ENCODE peak calls at places on chromosomes 13 and 19, in six cellular contexts. One of them, this sample, is unnamed.

GRCh38 chr13:74133657-74134201 is 475 bp downstream of the KLF12 start:
- DNase-seq in right lobe of liver: peak
- DNase-seq in IMR-90: peak
- DNase-seq in vagina: peak
- DNase-seq in stomach: peak
- DNase-seq in K562: peak
- DNase-seq in this sample: peak

GRCh38 chr19:40539070-40539469 is 37.6 kb upstream of the SHKBP1 start:
- DNase-seq in right lobe of liver: no peak
- DNase-seq in IMR-90: no peak
- DNase-seq in vagina: no peak
- DNase-seq in stomach: no peak
- DNase-seq in K562: no peak
- DNase-seq in this sample: no peak

GRCh38 chr19:5801796-5802616 is 2.9 kb upstream of the NRTN start:
- DNase-seq in right lobe of liver: no peak
- DNase-seq in IMR-90: peak
- DNase-seq in vagina: no peak
- DNase-seq in stomach: no peak
- DNase-seq in K562: peak
- DNase-seq in this sample: no peak

GRCh38 chr13:51346397-51346796 is 6.9 kb downstream of the SERPINE3 start:
- DNase-seq in right lobe of liver: no peak
- DNase-seq in IMR-90: no peak
- DNase-seq in vagina: no peak
- DNase-seq in stomach: no peak
- DNase-seq in K562: no peak
- DNase-seq in this sample: no peak

GRCh38 chr13:35927554-35927953 is 203.6 kb downstream of the DCLK1 start:
- DNase-seq in right lobe of liver: no peak
- DNase-seq in IMR-90: peak
- DNase-seq in vagina: no peak
- DNase-seq in stomach: no peak
- DNase-seq in K562: no peak
- DNase-seq in this sample: no peak

GRCh38 chr19:31548941-31549340 is 199.7 kb upstream of the TSHZ3 start:
- DNase-seq in right lobe of liver: no peak
- DNase-seq in IMR-90: peak
- DNase-seq in vagina: no peak
- DNase-seq in stomach: no peak
- DNase-seq in K562: peak
- DNase-seq in this sample: peak

GRCh38 chr13:74226791-74227475 is 92.7 kb upstream of the KLF12 start:
- DNase-seq in right lobe of liver: no peak
- DNase-seq in IMR-90: peak
- DNase-seq in vagina: no peak
- DNase-seq in stomach: no peak
- DNase-seq in K562: no peak
- DNase-seq in this sample: no peak

GRCh38 chr19:11324748-11325389 is 14.6 kb downstream of the RAB3D start:
- DNase-seq in right lobe of liver: no peak
- DNase-seq in IMR-90: no peak
- DNase-seq in vagina: no peak
- DNase-seq in stomach: no peak
- DNase-seq in K562: no peak
- DNase-seq in this sample: no peak

GRCh38 chr13:43061496-43062280 is 38.3 kb downstream of the DNAJC15 start:
- DNase-seq in right lobe of liver: no peak
- DNase-seq in IMR-90: no peak
- DNase-seq in vagina: no peak
- DNase-seq in stomach: no peak
- DNase-seq in K562: no peak
- DNase-seq in this sample: no peak

GRCh38 chr13:38535271-38535670 is 151.6 kb upstream of the FREM2 start:
- DNase-seq in right lobe of liver: no peak
- DNase-seq in IMR-90: no peak
- DNase-seq in vagina: no peak
- DNase-seq in stomach: no peak
- DNase-seq in K562: no peak
- DNase-seq in this sample: no peak

GRCh38 chr13:112740502-112741131 is 50.8 kb downstream of the ATP11A start:
- DNase-seq in right lobe of liver: peak
- DNase-seq in IMR-90: peak
- DNase-seq in vagina: no peak
- DNase-seq in stomach: peak
- DNase-seq in K562: peak
- DNase-seq in this sample: peak

GRCh38 chr19:29260477-29261317 is 47.7 kb upstream of the UQCRFS1 start:
- DNase-seq in right lobe of liver: no peak
- DNase-seq in IMR-90: peak
- DNase-seq in vagina: no peak
- DNase-seq in stomach: no peak
- DNase-seq in K562: peak
- DNase-seq in this sample: no peak

GRCh38 chr19:1089891-1090290 is 5.3 kb downstream of the POLR2E start:
- DNase-seq in right lobe of liver: peak
- DNase-seq in IMR-90: no peak
- DNase-seq in vagina: no peak
- DNase-seq in stomach: no peak
- DNase-seq in K562: no peak
- DNase-seq in this sample: no peak

GRCh38 chr19:17680235-17680722 is 7.9 kb downstream of the UNC13A start:
- DNase-seq in right lobe of liver: peak
- DNase-seq in IMR-90: peak
- DNase-seq in vagina: no peak
- DNase-seq in stomach: peak
- DNase-seq in K562: peak
- DNase-seq in this sample: peak

GRCh38 chr13:23655321-23655720 is 85.1 kb downstream of the TNFRSF19 start:
- DNase-seq in right lobe of liver: no peak
- DNase-seq in IMR-90: no peak
- DNase-seq in vagina: no peak
- DNase-seq in stomach: no peak
- DNase-seq in K562: no peak
- DNase-seq in this sample: no peak

GRCh38 chr13:72565893-72566292 is 161.5 kb downstream of the MZT1 start:
- DNase-seq in right lobe of liver: no peak
- DNase-seq in IMR-90: peak
- DNase-seq in vagina: no peak
- DNase-seq in stomach: no peak
- DNase-seq in K562: no peak
- DNase-seq in this sample: no peak

GRCh38 chr19:800360-801029 is 3.2 kb downstream of the PTBP1 start:
- DNase-seq in right lobe of liver: peak
- DNase-seq in IMR-90: no peak
- DNase-seq in vagina: no peak
- DNase-seq in stomach: peak
- DNase-seq in K562: peak
- DNase-seq in this sample: no peak

GRCh38 chr19:56315076-56315828 is 613 bp upstream of the ZSCAN5A start:
- DNase-seq in right lobe of liver: peak
- DNase-seq in IMR-90: peak
- DNase-seq in vagina: peak
- DNase-seq in stomach: peak
- DNase-seq in K562: peak
- DNase-seq in this sample: peak

GRCh38 chr19:47309608-47310007 is at the start of gene C5AR1:
- DNase-seq in right lobe of liver: peak
- DNase-seq in IMR-90: no peak
- DNase-seq in vagina: no peak
- DNase-seq in stomach: no peak
- DNase-seq in K562: no peak
- DNase-seq in this sample: peak

GRCh38 chr13:30616927-30617314 is 799 bp upstream of the USPL1 start:
- DNase-seq in right lobe of liver: peak
- DNase-seq in IMR-90: peak
- DNase-seq in vagina: peak
- DNase-seq in stomach: peak
- DNase-seq in K562: peak
- DNase-seq in this sample: peak

GRCh38 chr19:55543567-55543966 is 1.8 kb downstream of the SBK3 start:
- DNase-seq in right lobe of liver: no peak
- DNase-seq in IMR-90: no peak
- DNase-seq in vagina: no peak
- DNase-seq in stomach: no peak
- DNase-seq in K562: no peak
- DNase-seq in this sample: no peak

GRCh38 chr13:50668882-50669281 is 174.6 kb downstream of the DLEU7 start:
- DNase-seq in right lobe of liver: no peak
- DNase-seq in IMR-90: no peak
- DNase-seq in vagina: no peak
- DNase-seq in stomach: no peak
- DNase-seq in K562: no peak
- DNase-seq in this sample: no peak

GRCh38 chr19:39599116-39599515 is 3.2 kb upstream of the LGALS13 start:
- DNase-seq in right lobe of liver: no peak
- DNase-seq in IMR-90: peak
- DNase-seq in vagina: no peak
- DNase-seq in stomach: no peak
- DNase-seq in K562: peak
- DNase-seq in this sample: no peak

GRCh38 chr19:30314805-30315155 is 57.4 kb upstream of the ZNF536 start:
- DNase-seq in right lobe of liver: no peak
- DNase-seq in IMR-90: no peak
- DNase-seq in vagina: no peak
- DNase-seq in stomach: no peak
- DNase-seq in K562: no peak
- DNase-seq in this sample: no peak

GRCh38 chr13:77386046-77386445 is 59.2 kb upstream of the MYCBP2 start:
- DNase-seq in right lobe of liver: no peak
- DNase-seq in IMR-90: no peak
- DNase-seq in vagina: no peak
- DNase-seq in stomach: no peak
- DNase-seq in K562: no peak
- DNase-seq in this sample: no peak

GRCh38 chr13:73943137-73943964 is 190.9 kb downstream of the KLF12 start:
- DNase-seq in right lobe of liver: no peak
- DNase-seq in IMR-90: no peak
- DNase-seq in vagina: no peak
- DNase-seq in stomach: no peak
- DNase-seq in K562: no peak
- DNase-seq in this sample: no peak

GRCh38 chr13:80612804-80613203 is 271.9 kb upstream of the SPRY2 start:
- DNase-seq in right lobe of liver: no peak
- DNase-seq in IMR-90: no peak
- DNase-seq in vagina: no peak
- DNase-seq in stomach: no peak
- DNase-seq in K562: no peak
- DNase-seq in this sample: no peak

GRCh38 chr13:80605743-80606142 is 264.8 kb upstream of the SPRY2 start:
- DNase-seq in right lobe of liver: no peak
- DNase-seq in IMR-90: no peak
- DNase-seq in vagina: no peak
- DNase-seq in stomach: no peak
- DNase-seq in K562: no peak
- DNase-seq in this sample: no peak

GRCh38 chr13:80611310-80611709 is 270.4 kb upstream of the SPRY2 start:
- DNase-seq in right lobe of liver: no peak
- DNase-seq in IMR-90: no peak
- DNase-seq in vagina: no peak
- DNase-seq in stomach: no peak
- DNase-seq in K562: no peak
- DNase-seq in this sample: no peak
- H3K4me3 ChIP-seq in right lobe of liver: no peak
- H3K4me3 ChIP-seq in IMR-90: no peak
- H3K4me3 ChIP-seq in vagina: no peak
- H3K4me3 ChIP-seq in stomach: no peak
- H3K4me3 ChIP-seq in K562: no peak
- H3K4me3 ChIP-seq in this sample: no peak

GRCh38 chr13:109788372-109789195 is 2.2 kb upstream of the IRS2 start:
- DNase-seq in right lobe of liver: no peak
- DNase-seq in IMR-90: no peak
- DNase-seq in vagina: no peak
- DNase-seq in stomach: no peak
- DNase-seq in K562: no peak
- DNase-seq in this sample: no peak

GRCh38 chr13:109789262-109789661 is 2.9 kb upstream of the IRS2 start:
- DNase-seq in right lobe of liver: no peak
- DNase-seq in IMR-90: no peak
- DNase-seq in vagina: no peak
- DNase-seq in stomach: no peak
- DNase-seq in K562: no peak
- DNase-seq in this sample: no peak

GRCh38 chr13:109786457-109787134 is at the start of gene IRS2:
- DNase-seq in right lobe of liver: peak
- DNase-seq in IMR-90: peak
- DNase-seq in vagina: peak
- DNase-seq in stomach: peak
- DNase-seq in K562: peak
- DNase-seq in this sample: peak

GRCh38 chr13:109785892-109786450 is 412 bp downstream of the IRS2 start:
- DNase-seq in right lobe of liver: peak
- DNase-seq in IMR-90: no peak
- DNase-seq in vagina: no peak
- DNase-seq in stomach: no peak
- DNase-seq in K562: peak
- DNase-seq in this sample: no peak

GRCh38 chr13:109787135-109787954 is 962 bp upstream of the IRS2 start:
- DNase-seq in right lobe of liver: peak
- DNase-seq in IMR-90: peak
- DNase-seq in vagina: no peak
- DNase-seq in stomach: peak
- DNase-seq in K562: peak
- DNase-seq in this sample: no peak
- TF ChIP-seq POLR2A in right lobe of liver: peak
- TF ChIP-seq POLR2A in IMR-90: no peak
- TF ChIP-seq POLR2A in vagina: peak
- TF ChIP-seq POLR2A in stomach: no peak
- TF ChIP-seq POLR2A in K562: peak
- TF ChIP-seq POLR2A in this sample: no peak

GRCh38 chr13:91313103-91313502 is 34.4 kb upstream of the MIR17HG start:
- DNase-seq in right lobe of liver: no peak
- DNase-seq in IMR-90: peak
- DNase-seq in vagina: no peak
- DNase-seq in stomach: no peak
- DNase-seq in K562: no peak
- DNase-seq in this sample: no peak
- H3K4me3 ChIP-seq in right lobe of liver: no peak
- H3K4me3 ChIP-seq in IMR-90: no peak
- H3K4me3 ChIP-seq in vagina: no peak
- H3K4me3 ChIP-seq in stomach: no peak
- H3K4me3 ChIP-seq in K562: no peak
- H3K4me3 ChIP-seq in this sample: no peak

GRCh38 chr19:32580901-32581703 is at the start of gene PDCD5:
- DNase-seq in right lobe of liver: peak
- DNase-seq in IMR-90: peak
- DNase-seq in vagina: peak
- DNase-seq in stomach: peak
- DNase-seq in K562: peak
- DNase-seq in this sample: peak
- TF ChIP-seq POLR2A in right lobe of liver: peak
- TF ChIP-seq POLR2A in IMR-90: peak
- TF ChIP-seq POLR2A in vagina: peak
- TF ChIP-seq POLR2A in stomach: no peak
- TF ChIP-seq POLR2A in K562: peak
- TF ChIP-seq POLR2A in this sample: no peak